ENCODE peak calls at places on chromosomes 3 and 15, in four cellular contexts. One of them, this sample, is unnamed. For H3K27me3, the result is how much of the 10 kb centered on the place peaks cover.

GRCh38 chr3:156389151-156389760 is 165.7 kb downstream of the SSR3 start:
- DNase-seq in CD8-positive, alpha-beta memory T cell: no peak
- DNase-seq in CD8-positive, alpha-beta T cell: no peak
- DNase-seq in neural progenitor cell: no peak
- DNase-seq in this sample: no peak

GRCh38 chr3:37779289-37780152 is 82.2 kb upstream of the CTDSPL start:
- DNase-seq in neural progenitor cell: peak
- DNase-seq in CD8-positive, alpha-beta T cell: no peak
- DNase-seq in CD8-positive, alpha-beta memory T cell: no peak
- DNase-seq in this sample: no peak

GRCh38 chr3:12769761-12770160 is 10.7 kb upstream of the TMEM40 start:
- DNase-seq in CD8-positive, alpha-beta T cell: no peak
- DNase-seq in CD8-positive, alpha-beta memory T cell: no peak
- DNase-seq in neural progenitor cell: no peak
- DNase-seq in this sample: no peak

GRCh38 chr3:41893977-41894376 is 67.9 kb downstream of the ULK4 start:
- DNase-seq in CD8-positive, alpha-beta T cell: no peak
- DNase-seq in neural progenitor cell: peak
- DNase-seq in CD8-positive, alpha-beta memory T cell: peak
- DNase-seq in this sample: no peak

GRCh38 chr3:14490831-14491230 is 49.3 kb downstream of the GRIP2 start:
- DNase-seq in CD8-positive, alpha-beta T cell: no peak
- DNase-seq in neural progenitor cell: no peak
- DNase-seq in CD8-positive, alpha-beta memory T cell: no peak
- DNase-seq in this sample: no peak

GRCh38 chr3:64518496-64518895 is 169.3 kb downstream of the ADAMTS9 start:
- DNase-seq in CD8-positive, alpha-beta T cell: no peak
- DNase-seq in CD8-positive, alpha-beta memory T cell: no peak
- DNase-seq in neural progenitor cell: no peak
- DNase-seq in this sample: no peak

GRCh38 chr3:57917611-57918010 is 90.6 kb upstream of the FLNB start:
- DNase-seq in CD8-positive, alpha-beta T cell: no peak
- DNase-seq in CD8-positive, alpha-beta memory T cell: no peak
- DNase-seq in neural progenitor cell: no peak
- DNase-seq in this sample: no peak

GRCh38 chr3:194505791-194506415 is 19.1 kb upstream of the ATP13A3 start:
- DNase-seq in neural progenitor cell: no peak
- DNase-seq in CD8-positive, alpha-beta T cell: no peak
- DNase-seq in CD8-positive, alpha-beta memory T cell: no peak
- DNase-seq in this sample: no peak

DNA sequence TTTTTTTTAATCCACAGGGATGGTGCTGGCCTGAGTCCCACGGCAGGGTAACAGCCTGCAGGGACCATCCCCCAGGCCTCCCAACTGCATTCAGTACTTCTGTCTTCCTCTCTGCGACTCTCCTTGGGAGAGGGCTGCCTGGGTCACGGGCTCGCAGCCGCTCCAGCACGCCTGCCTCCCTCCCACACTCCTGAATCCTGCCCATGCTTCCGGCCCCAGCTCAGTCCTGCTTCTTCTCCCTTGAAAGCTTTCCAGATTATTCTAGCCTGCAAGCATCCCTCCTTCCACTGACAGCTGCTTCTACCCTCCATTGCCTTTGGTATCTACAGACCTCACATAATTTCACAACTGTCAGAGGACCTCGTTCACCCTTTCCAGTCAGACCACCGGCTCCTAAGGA is 32.4 kb downstream of the MEGF11 start:
- DNase-seq in CD8-positive, alpha-beta T cell: no peak
- DNase-seq in neural progenitor cell: no peak
- DNase-seq in CD8-positive, alpha-beta memory T cell: no peak
- DNase-seq in this sample: no peak
- H3K27me3 ChIP-seq in CD8-positive, alpha-beta T cell: under half
- H3K27me3 ChIP-seq in neural progenitor cell: under half
- H3K27me3 ChIP-seq in CD8-positive, alpha-beta memory T cell: under half
- H3K27me3 ChIP-seq in this sample: under half

GRCh38 chr15:101522091-101522490 is 32.6 kb upstream of the PCSK6 start:
- DNase-seq in CD8-positive, alpha-beta T cell: no peak
- DNase-seq in neural progenitor cell: no peak
- DNase-seq in CD8-positive, alpha-beta memory T cell: no peak
- DNase-seq in this sample: no peak
- H3K27me3 ChIP-seq in CD8-positive, alpha-beta T cell: under half
- H3K27me3 ChIP-seq in neural progenitor cell: under half
- H3K27me3 ChIP-seq in CD8-positive, alpha-beta memory T cell: under half
- H3K27me3 ChIP-seq in this sample: under half

GRCh38 chr3:55494976-55495375 is 7.9 kb upstream of the WNT5A start:
- DNase-seq in CD8-positive, alpha-beta T cell: no peak
- DNase-seq in neural progenitor cell: no peak
- DNase-seq in CD8-positive, alpha-beta memory T cell: no peak
- DNase-seq in this sample: no peak
- H3K27me3 ChIP-seq in CD8-positive, alpha-beta T cell: under half
- H3K27me3 ChIP-seq in neural progenitor cell: under half
- H3K27me3 ChIP-seq in CD8-positive, alpha-beta memory T cell: under half
- H3K27me3 ChIP-seq in this sample: under half

DNA sequence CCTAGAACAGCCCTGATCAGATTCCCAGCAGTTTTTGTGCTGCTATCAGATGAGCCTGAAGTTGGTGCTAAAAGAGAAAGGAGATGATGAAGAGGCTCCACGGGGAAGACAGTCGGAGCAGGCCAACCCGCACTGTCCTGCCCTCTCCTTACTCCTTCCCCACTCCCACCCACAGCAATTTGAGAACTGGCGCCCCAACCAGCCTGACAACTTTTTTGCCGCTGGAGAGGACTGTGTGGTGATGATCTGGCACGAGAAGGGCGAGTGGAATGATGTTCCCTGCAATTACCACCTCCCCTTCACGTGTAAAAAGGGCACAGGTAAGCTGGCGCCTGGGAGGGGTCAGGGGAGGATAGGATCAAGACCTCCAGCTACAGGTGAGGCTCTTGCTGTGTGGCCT is 22.6 kb downstream of the HAPLN3 start:
- DNase-seq in CD8-positive, alpha-beta T cell: no peak
- DNase-seq in neural progenitor cell: no peak
- DNase-seq in CD8-positive, alpha-beta memory T cell: no peak
- DNase-seq in this sample: no peak
- H3K27me3 ChIP-seq in CD8-positive, alpha-beta T cell: under half
- H3K27me3 ChIP-seq in neural progenitor cell: under half
- H3K27me3 ChIP-seq in CD8-positive, alpha-beta memory T cell: under half
- H3K27me3 ChIP-seq in this sample: under half

DNA sequence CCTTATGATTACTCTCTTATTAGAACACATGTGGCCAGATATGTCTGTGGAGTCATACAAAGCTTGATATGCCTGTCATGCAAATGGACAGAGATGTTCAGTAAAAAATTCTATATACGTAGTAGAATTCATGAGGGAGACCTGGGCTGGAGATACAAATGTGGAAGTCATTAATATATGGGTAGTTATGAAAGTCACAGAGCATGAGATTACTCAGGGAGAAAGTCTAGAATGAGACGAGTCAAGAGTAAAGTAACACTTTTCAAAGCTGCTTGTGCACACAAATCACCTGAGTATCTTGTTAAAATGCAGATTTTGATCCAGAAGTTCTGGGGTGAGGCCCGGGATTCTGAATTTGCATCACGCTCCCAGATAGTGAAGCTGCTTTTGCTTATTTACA is 28.4 kb downstream of the OXSM start:
- DNase-seq in CD8-positive, alpha-beta T cell: no peak
- DNase-seq in neural progenitor cell: no peak
- DNase-seq in CD8-positive, alpha-beta memory T cell: no peak
- DNase-seq in this sample: no peak
- H3K27me3 ChIP-seq in CD8-positive, alpha-beta T cell: under half
- H3K27me3 ChIP-seq in neural progenitor cell: under half
- H3K27me3 ChIP-seq in CD8-positive, alpha-beta memory T cell: under half
- H3K27me3 ChIP-seq in this sample: under half

GRCh38 chr3:147404800-147405551 is 1.4 kb downstream of the ZIC4 start:
- DNase-seq in neural progenitor cell: peak
- DNase-seq in CD8-positive, alpha-beta memory T cell: no peak
- DNase-seq in CD8-positive, alpha-beta T cell: no peak
- DNase-seq in this sample: no peak

GRCh38 chr3:147405552-147406254 is 640 bp downstream of the ZIC4 start:
- DNase-seq in CD8-positive, alpha-beta T cell: no peak
- DNase-seq in neural progenitor cell: peak
- DNase-seq in CD8-positive, alpha-beta memory T cell: no peak
- DNase-seq in this sample: no peak

GRCh38 chr3:147406255-147407023 is at the start of gene ZIC4:
- DNase-seq in CD8-positive, alpha-beta memory T cell: no peak
- DNase-seq in CD8-positive, alpha-beta T cell: no peak
- DNase-seq in neural progenitor cell: peak
- DNase-seq in this sample: no peak

GRCh38 chr3:147407107-147407494 is 758 bp upstream of the ZIC4 start:
- DNase-seq in CD8-positive, alpha-beta memory T cell: no peak
- DNase-seq in CD8-positive, alpha-beta T cell: no peak
- DNase-seq in neural progenitor cell: peak
- DNase-seq in this sample: no peak

DNA sequence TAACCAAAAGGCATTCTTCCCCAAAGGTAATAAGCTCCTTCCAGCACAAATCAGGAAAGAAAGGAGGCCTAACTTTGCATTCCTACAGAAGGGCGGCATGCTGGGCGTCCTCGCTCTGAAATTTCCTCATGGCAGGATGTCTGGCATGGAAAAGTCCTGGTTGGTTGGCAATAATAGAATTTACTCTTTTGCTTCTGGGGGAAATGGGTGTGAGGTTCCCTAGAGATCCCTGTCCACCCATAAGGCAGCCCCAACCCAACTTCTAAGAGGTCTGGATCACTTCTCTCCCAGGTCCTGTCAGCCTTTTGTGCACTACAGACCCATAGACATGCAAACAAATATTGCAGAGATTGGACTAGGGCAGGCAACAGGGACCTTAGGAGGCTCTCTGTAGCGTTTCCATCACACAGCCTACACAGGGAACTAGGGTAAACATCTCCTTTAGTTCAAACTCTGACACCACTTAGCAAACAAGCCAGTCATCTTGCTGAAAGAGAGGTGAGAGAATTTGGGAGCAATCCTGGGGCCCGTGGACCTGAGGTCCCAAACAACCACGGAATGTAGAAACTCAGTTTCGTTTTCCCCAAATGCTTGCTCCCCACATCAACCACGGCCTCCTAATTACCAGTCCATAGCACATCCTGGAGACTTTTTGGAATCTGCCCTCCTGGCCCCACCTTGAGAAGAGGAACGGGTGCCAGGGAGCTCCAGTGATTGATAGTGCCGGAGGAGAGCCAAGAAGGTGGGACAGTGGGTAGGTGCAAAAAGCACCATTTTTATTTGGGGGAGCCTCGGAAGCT is 2.1 kb downstream of the ZIC4 start:
- DNase-seq in CD8-positive, alpha-beta memory T cell: no peak
- DNase-seq in neural progenitor cell: no peak
- DNase-seq in CD8-positive, alpha-beta T cell: no peak
- DNase-seq in this sample: no peak
- H3K27me3 ChIP-seq in CD8-positive, alpha-beta memory T cell: under half
- H3K27me3 ChIP-seq in neural progenitor cell: half or more
- H3K27me3 ChIP-seq in CD8-positive, alpha-beta T cell: under half
- H3K27me3 ChIP-seq in this sample: half or more

DNA sequence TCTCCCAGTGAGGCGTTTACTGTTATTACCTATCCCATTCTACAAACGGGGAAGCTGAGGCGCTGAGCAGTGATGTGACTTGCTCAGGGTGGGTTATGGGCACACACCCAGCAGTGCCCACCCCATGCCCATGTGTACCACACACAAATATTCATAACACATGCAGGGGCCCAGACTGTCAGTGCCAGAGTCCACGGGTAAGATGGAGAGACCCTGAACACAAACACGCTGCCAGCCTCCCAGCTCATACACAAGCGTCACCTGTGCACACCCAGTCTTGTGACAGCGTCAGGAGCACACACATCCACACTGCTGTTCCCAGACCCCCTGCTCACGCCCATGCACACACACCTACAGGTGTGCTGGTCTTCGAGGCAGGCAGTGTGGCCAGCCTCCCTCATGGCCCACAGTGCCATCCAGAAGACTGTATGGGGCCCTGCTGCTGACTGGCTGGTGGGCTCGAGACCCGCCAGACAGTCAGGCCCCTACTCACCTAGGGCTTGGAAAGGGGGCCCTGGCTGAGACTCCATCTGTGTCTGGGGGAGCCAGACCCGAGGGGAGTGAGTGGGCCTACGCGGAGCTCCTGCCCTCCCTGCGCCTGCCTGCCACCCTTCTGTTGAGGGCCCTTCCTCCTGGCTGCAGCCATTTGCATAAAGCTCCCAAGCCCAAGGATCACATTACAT is 39.4 kb downstream of the DNAJB8 start:
- DNase-seq in neural progenitor cell: no peak
- DNase-seq in CD8-positive, alpha-beta T cell: no peak
- DNase-seq in CD8-positive, alpha-beta memory T cell: no peak
- DNase-seq in this sample: no peak
- H3K27me3 ChIP-seq in neural progenitor cell: half or more
- H3K27me3 ChIP-seq in CD8-positive, alpha-beta T cell: under half
- H3K27me3 ChIP-seq in CD8-positive, alpha-beta memory T cell: under half
- H3K27me3 ChIP-seq in this sample: under half